ENCODE peak calls at places on chromosomes 13 and 19, in ten cellular contexts. D is A549; A is mucosa of descending colon; J is uterus; O is H9; F is prostate gland; V is colonic mucosa; U is CD8-positive, alpha-beta T cell; Q is astrocyte; G is fibroblast of lung. N is an unnamed sample.

GRCh38 chr13:43763143-43763759 is 23.5 kb downstream of the ENOX1 start:
- DNase-seq in D (no peak), A (no peak), J (no peak), O (no peak), F (no peak), V (no peak), U (no peak), Q (no peak), G (no peak), N (no peak)

GRCh38 chr13:93260591-93260990 is 34.0 kb downstream of the GPC6 start:
- DNase-seq in D (no peak), A (no peak), J (no peak), O (no peak), F (no peak), V (no peak), U (no peak), Q (peak; percentile 41), G (peak; percentile 51), N (no peak)

GRCh38 chr19:42284641-42285341 is 15.7 kb downstream of the CIC start:
- DNase-seq in D (no peak), A (no peak), J (peak; percentile 54), O (peak; percentile 35), F (no peak), V (no peak), U (no peak), Q (no peak), G (no peak), N (no peak)

GRCh38 chr13:95723428-95723827 is 46.5 kb downstream of the DNAJC3 start:
- DNase-seq in D (no peak), A (no peak), J (no peak), O (no peak), F (no peak), V (no peak), U (no peak), Q (no peak), G (no peak), N (no peak)

GRCh38 chr19:35612224-35612558 is 344 bp upstream of the HAUS5 start:
- DNase-seq in D (no peak), A (no peak), J (no peak), O (no peak), F (no peak), V (no peak), U (no peak), Q (no peak), G (no peak), N (no peak)

GRCh38 chr13:45325806-45326205 is 15.2 kb downstream of the TPT1 start:
- DNase-seq in D (no peak), A (no peak), J (no peak), O (no peak), F (no peak), V (no peak), U (no peak), Q (peak; percentile 88), G (peak; percentile 88), N (peak; percentile 65)

GRCh38 chr13:105202384-105202783 is 1333.1 kb downstream of the EFNB2 start:
- DNase-seq in D (no peak), A (no peak), J (no peak), O (no peak), F (no peak), V (no peak), U (no peak), Q (peak; percentile 55), G (peak; percentile 60), N (no peak)

GRCh38 chr19:19256072-19256969 is 16.8 kb downstream of the TM6SF2 start:
- DNase-seq in D (no peak), A (no peak), J (no peak), O (no peak), F (no peak), V (no peak), U (no peak), Q (no peak), G (no peak), N (no peak)

GRCh38 chr19:35513231-35513974 is at the start of gene DMKN:
- DNase-seq in D (no peak), A (no peak), J (no peak), O (peak; percentile 61), F (no peak), V (no peak), U (no peak), Q (no peak), G (peak; percentile 41), N (no peak)

DNA sequence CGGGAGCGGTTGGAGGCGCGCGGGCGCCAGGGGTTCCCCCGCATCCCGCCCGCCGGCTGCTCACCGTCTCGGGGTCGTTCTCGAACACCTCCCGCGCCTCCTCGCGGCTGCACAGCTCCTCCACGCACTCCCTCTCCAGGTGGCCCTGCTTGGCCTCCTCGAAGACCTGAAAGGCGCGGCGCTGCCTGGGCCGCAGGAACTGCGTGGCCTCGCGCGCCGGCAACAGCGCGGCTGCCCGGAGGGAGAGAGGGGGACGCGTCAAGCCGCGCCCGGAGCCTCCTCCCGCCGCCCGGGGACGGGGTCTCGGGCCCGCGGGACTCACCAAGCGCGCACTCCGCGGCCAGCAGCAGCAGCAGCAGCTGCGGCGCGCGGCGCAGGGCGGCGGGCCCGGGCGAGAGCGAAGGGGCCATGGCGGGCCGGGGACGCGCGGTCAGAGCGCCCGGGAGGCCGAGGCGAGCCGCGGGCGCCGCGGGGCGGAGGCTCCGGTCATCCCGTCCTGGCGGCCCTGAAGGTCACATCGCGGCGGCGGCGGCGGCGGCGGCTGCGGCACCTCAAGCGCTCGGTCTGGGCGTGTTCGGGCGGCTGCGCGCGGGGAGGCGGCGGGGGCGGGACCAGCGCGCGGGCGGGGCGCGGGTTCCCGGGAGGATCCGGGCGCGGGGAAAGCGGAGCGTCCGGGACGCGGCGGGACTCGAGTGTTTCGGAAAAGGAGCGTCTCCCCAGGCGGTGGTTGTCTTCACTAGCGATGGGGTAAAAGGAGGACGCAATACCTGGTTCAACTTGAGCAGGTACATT is at the start of gene GAS6:
- DNase-seq in D (peak; percentile 33), A (peak; percentile 77), J (peak; percentile 75), O (peak; percentile 35), F (peak; percentile 55), V (peak; percentile 83), U (no peak), Q (no peak), G (peak; percentile 21), N (peak; percentile 82)
- TF ChIP-seq CTCF in D (peak; percentile 20), A (no peak), J (peak; percentile 22), O (peak; percentile 11), F (no peak), V (no peak), U (no peak), Q (no peak), G (no peak), N (peak; percentile 34)

GRCh38 chr19:655691-656090 is 7.3 kb downstream of the RNF126 start:
- DNase-seq in D (no peak), A (peak; percentile 52), J (no peak), O (no peak), F (no peak), V (no peak), U (no peak), Q (no peak), G (no peak), N (no peak)
- H3K4me1 ChIP-seq in D (peaks cover 1% of the 10 kb centered on the region), A (peaks cover 29% of the 10 kb centered on the region), J (no peaks in the 10 kb centered on the region), O (no peaks in the 10 kb centered on the region), F (peaks cover 18% of the 10 kb centered on the region), V (peaks cover 23% of the 10 kb centered on the region), U (peaks cover 70% of the 10 kb centered on the region), Q (peaks cover 7% of the 10 kb centered on the region), G (peaks cover 4% of the 10 kb centered on the region), N (peaks cover 51% of the 10 kb centered on the region)

DNA sequence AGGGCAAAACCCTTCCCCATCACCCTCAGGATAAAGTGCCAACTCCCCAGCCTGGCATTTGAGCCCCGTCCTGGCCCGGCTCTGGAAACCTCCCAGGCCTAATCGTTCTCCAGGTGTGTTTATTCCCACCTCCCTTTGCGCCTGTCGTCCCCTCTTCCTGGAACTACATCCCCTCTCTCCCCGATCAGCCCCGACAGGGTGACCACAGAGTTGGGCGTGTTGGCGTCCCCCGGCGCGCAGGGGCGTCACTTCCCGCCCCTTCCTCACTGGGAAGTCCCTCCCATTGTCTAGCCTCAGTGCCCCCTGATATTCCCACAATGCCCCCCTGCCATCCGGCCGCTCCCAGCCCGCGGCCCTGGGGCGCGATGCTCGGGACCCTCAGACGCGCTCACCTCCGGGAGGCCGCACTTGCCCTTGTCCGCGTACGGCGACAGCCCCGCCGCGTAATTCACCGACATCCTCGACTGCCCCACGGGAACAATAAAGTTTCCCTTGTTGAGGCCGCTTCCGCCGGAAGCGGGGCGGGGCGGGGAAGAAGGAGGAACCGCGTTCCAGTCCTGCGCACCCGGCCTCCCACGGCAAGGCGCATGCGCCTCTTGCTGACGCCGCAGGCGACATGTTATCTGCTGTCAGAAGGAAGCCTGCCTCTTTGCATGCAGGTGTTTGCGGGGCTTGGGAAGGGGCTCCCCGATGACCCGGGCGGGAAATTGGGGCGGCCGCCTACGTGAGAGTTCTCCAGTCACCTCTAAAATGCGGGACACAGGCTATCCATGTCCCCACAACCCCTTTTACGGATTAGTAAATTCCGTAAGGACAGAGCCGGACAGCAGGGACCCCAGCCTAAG is at the start of the genes ANKRD24 and SIRT6:
- DNase-seq in D (peak; percentile 94), A (peak; percentile 98), J (peak; percentile 94), O (peak; percentile 95), F (peak; percentile 95), V (peak; percentile 97), U (peak; percentile 94), Q (peak; percentile 92), G (peak; percentile 96), N (peak; percentile 96)
- TF ChIP-seq CTCF in D (no peak), A (no peak), J (no peak), O (no peak), F (no peak), V (no peak), U (no peak), Q (no peak), G (no peak), N (no peak)

DNA sequence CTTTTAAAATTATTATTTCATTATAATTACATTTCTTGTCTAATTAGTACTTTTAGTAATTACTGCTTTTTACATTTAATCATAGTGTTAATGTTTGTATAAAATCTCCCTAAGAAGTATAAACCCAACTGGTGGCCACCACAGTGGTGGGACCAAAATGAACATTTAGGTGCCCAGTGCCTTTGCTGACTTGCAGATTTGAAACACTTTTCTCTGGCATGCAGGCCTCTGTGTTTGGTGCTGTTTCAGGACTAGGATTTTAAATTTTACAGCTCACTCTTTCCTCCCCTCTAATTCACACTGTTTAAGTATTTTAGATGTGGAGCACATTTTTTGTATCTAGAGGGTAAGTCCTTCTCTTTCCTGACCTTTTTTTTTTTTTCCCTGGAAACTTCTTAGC is 17.5 kb downstream of the UBAC2 start:
- DNase-seq in D (no peak), A (no peak), J (no peak), O (no peak), F (no peak), V (no peak), U (no peak), Q (no peak), G (no peak), N (no peak)
- H3K4me1 ChIP-seq in D (peaks cover 7% of the 10 kb centered on the region), A (no peaks in the 10 kb centered on the region), J (no peaks in the 10 kb centered on the region), O (peaks cover 5% of the 10 kb centered on the region), F (no peaks in the 10 kb centered on the region), V (no peaks in the 10 kb centered on the region), U (peaks cover 85% of the 10 kb centered on the region), Q (peaks cover 6% of the 10 kb centered on the region), G (no peaks in the 10 kb centered on the region), N (peaks cover 70% of the 10 kb centered on the region)

DNA sequence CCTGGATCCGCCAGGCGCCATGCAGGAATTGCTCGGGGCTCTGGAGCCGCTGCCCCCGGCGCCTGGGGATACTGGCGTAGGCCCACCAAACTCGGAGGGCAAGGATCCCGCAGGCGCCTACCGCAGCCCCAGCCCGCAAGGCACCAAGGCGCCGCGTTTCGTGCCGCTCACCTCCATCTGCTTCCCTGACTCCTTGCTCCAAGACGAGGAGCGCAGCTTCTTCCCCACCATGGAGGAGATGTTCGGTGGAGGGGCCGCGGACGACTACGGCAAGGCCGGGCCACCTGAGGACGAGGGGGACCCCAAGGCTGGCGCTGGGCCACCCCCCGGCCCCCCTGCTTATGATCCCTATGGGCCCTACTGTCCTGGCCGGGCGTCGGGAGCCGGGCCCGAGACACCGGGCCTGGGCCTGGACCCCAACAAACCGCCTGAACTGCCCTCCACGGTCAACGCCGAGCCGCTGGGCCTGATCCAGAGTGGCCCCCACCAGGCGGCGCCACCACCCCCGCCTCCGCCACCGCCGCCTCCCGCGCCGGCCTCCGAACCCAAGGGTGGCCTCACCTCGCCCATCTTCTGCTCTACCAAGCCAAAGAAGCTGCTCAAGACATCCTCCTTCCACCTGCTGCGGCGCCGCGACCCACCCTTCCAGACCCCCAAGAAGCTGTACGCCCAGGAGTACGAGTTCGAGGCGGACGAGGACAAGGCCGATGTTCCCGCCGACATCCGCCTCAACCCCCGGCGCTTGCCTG is 6.1 kb downstream of the PRR12 start:
- DNase-seq in D (no peak), A (no peak), J (no peak), O (no peak), F (no peak), V (no peak), U (no peak), Q (no peak), G (no peak), N (no peak)
- TF ChIP-seq CTCF in D (no peak), A (no peak), J (no peak), O (peak; percentile 39), F (no peak), V (no peak), U (no peak), Q (no peak), G (no peak), N (no peak)

N was measured in left ventricle myocardium inferior.